ENCODE peak calls at places on chromosomes 12 and 14, in six cellular contexts. One of them, this sample, is unnamed. For H3K9me3, the result is how much of the 10 kb centered on the place peaks cover.

GRCh38 chr12:80967565-80967964 is 29.8 kb upstream of the LIN7A start:
- DNase-seq in tibial artery: no peak
- DNase-seq in MM.1S: no peak
- DNase-seq in psoas muscle: no peak
- DNase-seq in aorta: no peak
- DNase-seq in Peyer's patch: no peak
- DNase-seq in this sample: no peak

GRCh38 chr14:104435147-104436046 is 144.2 kb upstream of the C14orf180 start:
- DNase-seq in tibial artery: no peak
- DNase-seq in MM.1S: no peak
- DNase-seq in psoas muscle: no peak
- DNase-seq in aorta: peak
- DNase-seq in Peyer's patch: no peak
- DNase-seq in this sample: peak

GRCh38 chr14:27242874-27243273 is 645.0 kb upstream of the NOVA1 start:
- DNase-seq in tibial artery: no peak
- DNase-seq in MM.1S: no peak
- DNase-seq in psoas muscle: no peak
- DNase-seq in aorta: no peak
- DNase-seq in Peyer's patch: no peak
- DNase-seq in this sample: no peak

GRCh38 chr14:75113932-75114539 is 12.8 kb downstream of the NEK9 start:
- DNase-seq in tibial artery: no peak
- DNase-seq in MM.1S: no peak
- DNase-seq in psoas muscle: no peak
- DNase-seq in aorta: no peak
- DNase-seq in Peyer's patch: no peak
- DNase-seq in this sample: no peak

GRCh38 chr14:101973356-101973755 is 9.0 kb downstream of the DYNC1H1 start:
- DNase-seq in tibial artery: no peak
- DNase-seq in MM.1S: no peak
- DNase-seq in psoas muscle: no peak
- DNase-seq in aorta: no peak
- DNase-seq in Peyer's patch: no peak
- DNase-seq in this sample: no peak

GRCh38 chr12:104478396-104479140 is 21.8 kb downstream of the CHST11 start:
- DNase-seq in tibial artery: no peak
- DNase-seq in MM.1S: peak
- DNase-seq in psoas muscle: no peak
- DNase-seq in aorta: no peak
- DNase-seq in Peyer's patch: peak
- DNase-seq in this sample: peak

GRCh38 chr14:68628605-68629310 is 164.1 kb downstream of the ZFP36L1 start:
- DNase-seq in tibial artery: no peak
- DNase-seq in MM.1S: no peak
- DNase-seq in psoas muscle: no peak
- DNase-seq in aorta: no peak
- DNase-seq in Peyer's patch: peak
- DNase-seq in this sample: peak

GRCh38 chr12:51320695-51321320 is 3.2 kb downstream of the BIN2 start:
- DNase-seq in tibial artery: no peak
- DNase-seq in MM.1S: peak
- DNase-seq in psoas muscle: no peak
- DNase-seq in aorta: no peak
- DNase-seq in Peyer's patch: peak
- DNase-seq in this sample: no peak

GRCh38 chr14:58738189-58738836 is 100.6 kb downstream of the DACT1 start:
- DNase-seq in tibial artery: no peak
- DNase-seq in MM.1S: no peak
- DNase-seq in psoas muscle: no peak
- DNase-seq in aorta: no peak
- DNase-seq in Peyer's patch: no peak
- DNase-seq in this sample: no peak

GRCh38 chr12:123227581-123228258 is 5.2 kb downstream of the MPHOSPH9 start:
- DNase-seq in tibial artery: no peak
- DNase-seq in MM.1S: no peak
- DNase-seq in psoas muscle: no peak
- DNase-seq in aorta: no peak
- DNase-seq in Peyer's patch: no peak
- DNase-seq in this sample: no peak

GRCh38 chr14:65588426-65589140 is 176.1 kb downstream of the FUT8 start:
- DNase-seq in tibial artery: no peak
- DNase-seq in MM.1S: peak
- DNase-seq in psoas muscle: no peak
- DNase-seq in aorta: no peak
- DNase-seq in Peyer's patch: no peak
- DNase-seq in this sample: no peak

DNA sequence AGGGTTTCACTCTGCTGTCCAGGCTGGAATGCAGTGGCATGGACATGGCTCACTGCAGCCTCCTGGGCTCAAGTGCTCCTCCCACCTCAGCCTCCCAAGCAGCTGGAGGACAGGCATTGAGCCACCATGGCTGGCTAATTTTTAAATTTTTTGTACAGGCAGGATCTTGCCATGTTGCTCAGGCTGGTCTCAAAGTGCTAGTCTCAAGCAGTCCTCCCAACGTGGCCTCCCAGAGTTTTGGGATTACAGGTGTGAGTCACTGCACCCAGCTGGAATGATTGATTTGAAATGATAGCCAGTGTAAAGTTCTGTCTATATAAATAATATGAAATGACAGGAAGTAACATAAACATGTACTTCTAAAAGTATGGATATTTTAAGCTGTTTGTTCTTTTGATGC is 172.7 kb downstream of the FUT8 start:
- DNase-seq in tibial artery: no peak
- DNase-seq in MM.1S: no peak
- DNase-seq in psoas muscle: no peak
- DNase-seq in aorta: no peak
- DNase-seq in Peyer's patch: no peak
- DNase-seq in this sample: no peak
- H3K27ac ChIP-seq in tibial artery: no peak
- H3K27ac ChIP-seq in MM.1S: no peak
- H3K27ac ChIP-seq in psoas muscle: no peak
- H3K27ac ChIP-seq in aorta: no peak
- H3K27ac ChIP-seq in Peyer's patch: no peak
- H3K27ac ChIP-seq in this sample: no peak

GRCh38 chr12:132918680-132919079 is 31.3 kb upstream of the CHFR start:
- DNase-seq in tibial artery: no peak
- DNase-seq in MM.1S: no peak
- DNase-seq in psoas muscle: no peak
- DNase-seq in aorta: no peak
- DNase-seq in Peyer's patch: no peak
- DNase-seq in this sample: no peak
- H3K9me3 ChIP-seq in tibial artery: under half
- H3K9me3 ChIP-seq in MM.1S: under half
- H3K9me3 ChIP-seq in psoas muscle: half or more
- H3K9me3 ChIP-seq in aorta: under half
- H3K9me3 ChIP-seq in Peyer's patch: under half
- H3K9me3 ChIP-seq in this sample: half or more

DNA sequence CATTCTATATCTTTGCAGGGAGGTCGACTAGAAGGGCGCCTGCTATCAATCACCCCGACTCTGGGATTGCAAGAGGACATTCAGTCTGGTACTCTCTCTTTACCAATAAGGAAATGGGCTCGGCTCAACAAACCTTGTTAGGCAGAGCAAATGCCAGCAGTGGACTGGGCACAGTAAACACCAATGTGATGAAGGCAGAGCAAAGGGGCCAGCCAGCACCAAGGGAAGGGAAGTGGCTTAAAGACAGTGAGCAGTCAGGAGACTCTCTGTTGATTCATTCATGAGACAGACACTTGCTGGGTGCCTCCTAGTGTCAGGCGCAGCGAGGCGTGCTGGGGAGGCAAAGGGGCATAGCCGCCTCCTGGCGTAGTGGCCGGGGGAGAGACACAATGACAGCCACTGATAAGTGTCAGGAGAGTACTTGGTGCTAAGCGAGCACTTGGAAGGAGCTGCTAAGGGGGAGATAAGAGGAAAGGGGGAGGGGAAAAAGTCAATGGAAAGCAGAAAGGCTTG is 34.1 kb downstream of the TMCC3 start:
- DNase-seq in tibial artery: no peak
- DNase-seq in MM.1S: no peak
- DNase-seq in psoas muscle: peak
- DNase-seq in aorta: no peak
- DNase-seq in Peyer's patch: peak
- DNase-seq in this sample: no peak
- H3K4me3 ChIP-seq in tibial artery: no peak
- H3K4me3 ChIP-seq in MM.1S: no peak
- H3K4me3 ChIP-seq in psoas muscle: peak
- H3K4me3 ChIP-seq in aorta: no peak
- H3K4me3 ChIP-seq in Peyer's patch: no peak
- H3K4me3 ChIP-seq in this sample: peak

GRCh38 chr12:12999959-13000615 is at the start of gene HEBP1:
- DNase-seq in tibial artery: peak
- DNase-seq in MM.1S: peak
- DNase-seq in psoas muscle: peak
- DNase-seq in aorta: peak
- DNase-seq in Peyer's patch: peak
- DNase-seq in this sample: peak
- H3K27ac ChIP-seq in tibial artery: peak
- H3K27ac ChIP-seq in MM.1S: peak
- H3K27ac ChIP-seq in psoas muscle: peak
- H3K27ac ChIP-seq in aorta: peak
- H3K27ac ChIP-seq in Peyer's patch: peak
- H3K27ac ChIP-seq in this sample: peak

GRCh38 chr12:34190054-34190453 is 167.8 kb downstream of the ALG10 start:
- DNase-seq in tibial artery: no peak
- DNase-seq in MM.1S: no peak
- DNase-seq in psoas muscle: no peak
- DNase-seq in aorta: no peak
- DNase-seq in Peyer's patch: no peak
- DNase-seq in this sample: no peak

GRCh38 chr12:34186492-34186891 is 164.2 kb downstream of the ALG10 start:
- DNase-seq in tibial artery: no peak
- DNase-seq in MM.1S: no peak
- DNase-seq in psoas muscle: no peak
- DNase-seq in aorta: no peak
- DNase-seq in Peyer's patch: no peak
- DNase-seq in this sample: no peak

GRCh38 chr12:34188974-34189373 is 166.7 kb downstream of the ALG10 start:
- DNase-seq in tibial artery: no peak
- DNase-seq in MM.1S: no peak
- DNase-seq in psoas muscle: no peak
- DNase-seq in aorta: no peak
- DNase-seq in Peyer's patch: no peak
- DNase-seq in this sample: no peak
- H3K9me3 ChIP-seq in tibial artery: under half
- H3K9me3 ChIP-seq in MM.1S: under half
- H3K9me3 ChIP-seq in psoas muscle: under half
- H3K9me3 ChIP-seq in aorta: under half
- H3K9me3 ChIP-seq in Peyer's patch: under half
- H3K9me3 ChIP-seq in this sample: under half

GRCh38 chr14:53306267-53306721 is 153.2 kb upstream of the DDHD1 start:
- DNase-seq in tibial artery: peak
- DNase-seq in MM.1S: peak
- DNase-seq in psoas muscle: peak
- DNase-seq in aorta: peak
- DNase-seq in Peyer's patch: peak
- DNase-seq in this sample: no peak
- H3K4me3 ChIP-seq in tibial artery: peak
- H3K4me3 ChIP-seq in MM.1S: no peak
- H3K4me3 ChIP-seq in psoas muscle: peak
- H3K4me3 ChIP-seq in aorta: peak
- H3K4me3 ChIP-seq in Peyer's patch: no peak
- H3K4me3 ChIP-seq in this sample: peak

GRCh38 chr12:572532-572899 is 90.7 kb downstream of the NINJ2 start:
- DNase-seq in tibial artery: no peak
- DNase-seq in MM.1S: no peak
- DNase-seq in psoas muscle: no peak
- DNase-seq in aorta: no peak
- DNase-seq in Peyer's patch: no peak
- DNase-seq in this sample: no peak
- H3K27ac ChIP-seq in tibial artery: peak
- H3K27ac ChIP-seq in MM.1S: no peak
- H3K27ac ChIP-seq in psoas muscle: peak
- H3K27ac ChIP-seq in aorta: peak
- H3K27ac ChIP-seq in Peyer's patch: no peak
- H3K27ac ChIP-seq in this sample: peak

GRCh38 chr12:34215213-34215892 is 193.1 kb downstream of the ALG10 start:
- DNase-seq in tibial artery: no peak
- DNase-seq in MM.1S: no peak
- DNase-seq in psoas muscle: no peak
- DNase-seq in aorta: no peak
- DNase-seq in Peyer's patch: no peak
- DNase-seq in this sample: no peak
- H3K9me3 ChIP-seq in tibial artery: under half
- H3K9me3 ChIP-seq in MM.1S: under half
- H3K9me3 ChIP-seq in psoas muscle: under half
- H3K9me3 ChIP-seq in aorta: under half
- H3K9me3 ChIP-seq in Peyer's patch: under half
- H3K9me3 ChIP-seq in this sample: under half